ENCODE peak calls at places on chromosomes 7 and 10, in five cellular contexts. X is neural progenitor cell, V is SJCRH30, P is Panc1, Z is heart right ventricle. M is an unnamed sample.

GRCh38 chr10:132357286-132358058 is 25.5 kb downstream of the LRRC27 start:
- DNase-seq in X (no peak), V (no peak), P (no peak), Z (no peak), M (no peak)

GRCh38 chr7:115933463-115933862 is 97.1 kb downstream of the TFEC start:
- DNase-seq in X (no peak), V (no peak), P (no peak), Z (no peak), M (no peak)

GRCh38 chr7:131898418-131898817 is 342.0 kb upstream of the PODXL start:
- DNase-seq in X (no peak), V (no peak), P (no peak), Z (no peak), M (no peak)

GRCh38 chr10:62264702-62265436 is 3.8 kb downstream of the RTKN2 start:
- DNase-seq in X (peak; percentile 73), V (peak; percentile 31), P (peak; percentile 95), Z (no peak), M (no peak)

GRCh38 chr10:69936091-69936490 is 116.6 kb upstream of the MACROH2A2 start:
- DNase-seq in X (peak; percentile 40), V (no peak), P (no peak), Z (no peak), M (peak; percentile 37)

GRCh38 chr10:97450828-97451227 is 4.9 kb downstream of the ZDHHC16 start:
- DNase-seq in X (no peak), V (no peak), P (no peak), Z (no peak), M (no peak)

GRCh38 chr7:3106353-3106752 is 62.7 kb upstream of the CARD11 start:
- DNase-seq in X (no peak), V (no peak), P (no peak), Z (no peak), M (no peak)

GRCh38 chr10:69241575-69241974 is 21.4 kb downstream of the HKDC1 start:
- DNase-seq in X (no peak), V (no peak), P (no peak), Z (no peak), M (no peak)

GRCh38 chr7:32516551-32517082 is 21.3 kb downstream of the AVL9 start:
- DNase-seq in X (no peak), V (no peak), P (no peak), Z (no peak), M (no peak)

GRCh38 chr10:3103646-3104045 is 36.3 kb downstream of the PFKP start:
- DNase-seq in X (no peak), V (no peak), P (no peak), Z (no peak), M (no peak)
- H3K36me3 ChIP-seq in X (no peaks in the 10 kb centered on the region), V (no peaks in the 10 kb centered on the region), P (peaks cover 11% of the 10 kb centered on the region), Z (peaks cover 6% of the 10 kb centered on the region), M (peaks cover 3% of the 10 kb centered on the region)

DNA sequence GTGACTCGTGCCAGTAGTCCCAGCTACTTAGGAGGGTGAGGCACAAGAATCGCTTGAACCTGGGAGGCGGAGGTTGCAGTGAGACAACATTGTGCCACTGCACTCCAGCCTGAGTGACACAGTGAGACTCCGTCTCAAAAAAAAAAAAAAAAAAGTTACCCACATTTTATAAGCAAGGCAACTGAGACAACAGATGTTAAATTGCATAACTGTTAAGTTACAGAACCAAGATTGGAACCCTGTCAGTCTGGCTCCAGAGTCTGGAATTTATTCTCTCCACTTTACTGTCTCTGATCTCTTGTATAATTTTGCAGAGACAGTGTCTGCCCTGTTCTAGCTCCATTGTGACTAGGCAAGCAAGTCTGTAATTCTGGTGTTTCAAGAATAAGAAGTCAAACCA is 6.2 kb upstream of the ITGB1 start:
- DNase-seq in X (no peak), V (no peak), P (no peak), Z (no peak), M (no peak)
- H3K4me3 ChIP-seq in X (no peak overlapping the region), V (no peak overlapping the region), P (no peak overlapping the region), Z (no peak overlapping the region), M (no peak overlapping the region)

GRCh38 chr10:4326647-4327046 is 499.4 kb upstream of the AKR1E2 start:
- DNase-seq in X (no peak), V (no peak), P (no peak), Z (no peak), M (no peak)
- H3K27ac ChIP-seq in X (no peak overlapping the region), V (no peak overlapping the region), P (no peak overlapping the region), Z (no peak overlapping the region), M (no peak overlapping the region)

GRCh38 chr7:149217570-149217969 is 21.9 kb upstream of the ZNF212 start:
- DNase-seq in X (no peak), V (no peak), P (no peak), Z (no peak), M (no peak)

GRCh38 chr7:149209518-149210269 is 14.3 kb downstream of the ZNF282 start:
- DNase-seq in X (peak; percentile 72), V (peak; percentile 60), P (peak; percentile 38), Z (no peak), M (peak; percentile 64)

GRCh38 chr7:149210551-149210950 is 15.2 kb downstream of the ZNF282 start:
- DNase-seq in X (no peak), V (no peak), P (no peak), Z (no peak), M (no peak)

GRCh38 chr7:149216402-149216801 is 21.1 kb downstream of the ZNF282 start:
- DNase-seq in X (no peak), V (no peak), P (no peak), Z (no peak), M (no peak)

DNA sequence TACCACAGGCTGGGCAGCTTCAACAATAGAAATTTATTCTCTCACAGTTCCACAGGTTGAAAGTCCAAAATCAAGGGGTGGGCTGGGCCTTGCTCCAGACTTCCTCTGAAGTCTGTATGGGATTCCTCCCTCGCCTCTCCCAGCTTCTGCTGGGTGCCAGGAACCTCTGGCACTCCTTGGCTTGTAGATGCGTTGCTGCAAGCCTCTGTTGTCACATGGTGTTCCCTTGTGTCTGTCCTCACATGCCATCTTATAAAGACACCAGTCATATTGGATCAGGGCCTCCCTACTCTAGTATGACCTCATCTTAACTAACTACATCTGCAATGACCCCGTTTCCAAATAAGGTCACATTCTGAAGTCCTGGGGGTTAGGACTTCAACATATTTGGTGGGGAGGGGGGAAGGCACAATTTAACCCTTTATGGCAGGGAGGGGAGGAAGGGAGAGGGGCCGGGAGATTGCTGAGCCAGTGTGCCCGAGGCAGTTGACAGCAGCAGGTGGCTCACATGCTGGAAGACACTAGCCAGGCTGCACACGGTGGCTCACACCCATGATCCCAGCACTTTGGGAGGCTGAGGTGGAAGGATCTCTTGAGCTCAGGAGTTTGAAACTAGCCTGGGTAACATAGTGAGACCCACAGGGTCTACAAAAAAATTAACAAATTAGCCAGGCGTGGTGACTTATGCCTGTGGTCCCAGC is 18.8 kb downstream of the ZNF282 start:
- DNase-seq in X (no peak), V (no peak), P (no peak), Z (no peak), M (no peak)
- H3K36me3 ChIP-seq in X (peaks cover 4% of the 10 kb centered on the region), V (peaks cover 78% of the 10 kb centered on the region), P (peaks cover 21% of the 10 kb centered on the region), Z (peaks cover 62% of the 10 kb centered on the region), M (peaks cover 90% of the 10 kb centered on the region)

GRCh38 chr10:124220547-124220946 is 127.1 kb upstream of the CHST15 start:
- DNase-seq in X (no peak), V (no peak), P (no peak), Z (no peak), M (no peak)
- H3K4me3 ChIP-seq in X (no peak overlapping the region), V (no peak overlapping the region), P (no peak overlapping the region), Z (peak overlapping the region; percentile 40), M (no peak overlapping the region)

GRCh38 chr7:98681496-98681895 is 64.4 kb downstream of the NPTX2 start:
- DNase-seq in X (no peak), V (no peak), P (no peak), Z (no peak), M (peak; percentile 19)
- H3K27ac ChIP-seq in X (no peak overlapping the region), V (no peak overlapping the region), P (no peak overlapping the region), Z (no peak overlapping the region), M (no peak overlapping the region)